ENCODE peak calls at places on chromosomes 11 and 22, in seven cellular contexts. R, S, E, P, L, M and B are unnamed samples.

GRCh38 chr11:76577921-76578654 is 92.5 kb downstream of the LRRC32 start:
- DNase-seq in R (peak), M (no peak), L (no peak), S (no peak), P (no peak), E (no peak), B (no peak)

GRCh38 chr11:118342503-118343161 is at the start of gene CD3D:
- DNase-seq in R (no peak), M (peak), E (no peak), L (no peak), P (no peak), S (no peak), B (no peak)

GRCh38 chr22:46547179-46547882 is 9.9 kb upstream of the CELSR1 start:
- DNase-seq in E (no peak), P (peak), R (no peak), L (peak), S (no peak), M (no peak), B (no peak)

GRCh38 chr22:30121988-30122387 is 41.7 kb downstream of the HORMAD2 start:
- DNase-seq in P (no peak), L (no peak), M (no peak), S (no peak), R (no peak), E (no peak), B (no peak)

GRCh38 chr11:15034687-15035267 is 38.6 kb upstream of the CALCB start:
- DNase-seq in L (no peak), S (no peak), M (no peak), P (no peak), E (no peak), R (no peak), B (no peak)

GRCh38 chr11:498297-499181 is 8.5 kb downstream of the RNH1 start:
- DNase-seq in S (no peak), L (no peak), E (no peak), M (no peak), R (no peak), P (no peak), B (no peak)

GRCh38 chr22:48819991-48820390 is 1007.7 kb downstream of the BRD1 start:
- DNase-seq in L (no peak), M (no peak), S (no peak), E (no peak), R (no peak), P (no peak), B (no peak)

GRCh38 chr11:71995726-71996291 is 2.9 kb upstream of the IL18BP start:
- DNase-seq in R (no peak), L (no peak), S (no peak), P (no peak), E (no peak), M (no peak), B (no peak)

GRCh38 chr11:26580929-26581328 is 8.9 kb upstream of the MUC15 start:
- DNase-seq in P (peak), R (no peak), L (no peak), M (no peak), E (peak), S (no peak), B (peak)

GRCh38 chr11:47366020-47366490 is 12.3 kb downstream of the SPI1 start:
- DNase-seq in P (no peak), M (no peak), E (no peak), L (no peak), S (no peak), R (no peak), B (no peak)

GRCh38 chr11:47373876-47374820 is 4.2 kb downstream of the SPI1 start:
- DNase-seq in R (peak), E (peak), M (peak), S (peak), L (peak), P (peak), B (no peak)

GRCh38 chr11:47375020-47375419 is 3.3 kb downstream of the SPI1 start:
- DNase-seq in R (no peak), P (no peak), M (no peak), S (no peak), L (no peak), E (no peak), B (no peak)

GRCh38 chr11:47372422-47372821 is 5.9 kb downstream of the SPI1 start:
- DNase-seq in R (no peak), P (no peak), M (no peak), S (no peak), E (no peak), L (no peak), B (no peak)

GRCh38 chr11:47369676-47370075 is 8.7 kb downstream of the SPI1 start:
- DNase-seq in E (no peak), R (no peak), P (no peak), L (no peak), M (no peak), S (no peak), B (no peak)
- H3K4me3 ChIP-seq in E (no peak), R (no peak), P (no peak), L (no peak), M (no peak), S (no peak), B (no peak)

GRCh38 chr11:2816941-2817421 is 68.6 kb downstream of the CDKN1C start:
- DNase-seq in P (peak), S (no peak), E (peak), R (no peak), M (no peak), L (peak), B (no peak)
- H3K4me3 ChIP-seq in P (no peak), S (no peak), E (no peak), R (no peak), M (no peak), L (no peak), B (no peak)

GRCh38 chr11:122976734-122977454 is 4.7 kb downstream of the BSX start:
- DNase-seq in R (peak), S (no peak), E (no peak), M (no peak), L (no peak), P (no peak), B (no peak)

GRCh38 chr11:122979103-122979814 is 2.4 kb downstream of the BSX start:
- DNase-seq in L (no peak), E (no peak), M (no peak), R (no peak), P (no peak), S (no peak), B (no peak)

GRCh38 chr11:122977455-122978302 is 4.0 kb downstream of the BSX start:
- DNase-seq in M (no peak), R (no peak), E (no peak), S (no peak), L (no peak), P (no peak), B (no peak)

GRCh38 chr11:122978303-122978620 is 3.4 kb downstream of the BSX start:
- DNase-seq in E (no peak), S (no peak), P (no peak), M (no peak), R (no peak), L (no peak), B (no peak)

DNA sequence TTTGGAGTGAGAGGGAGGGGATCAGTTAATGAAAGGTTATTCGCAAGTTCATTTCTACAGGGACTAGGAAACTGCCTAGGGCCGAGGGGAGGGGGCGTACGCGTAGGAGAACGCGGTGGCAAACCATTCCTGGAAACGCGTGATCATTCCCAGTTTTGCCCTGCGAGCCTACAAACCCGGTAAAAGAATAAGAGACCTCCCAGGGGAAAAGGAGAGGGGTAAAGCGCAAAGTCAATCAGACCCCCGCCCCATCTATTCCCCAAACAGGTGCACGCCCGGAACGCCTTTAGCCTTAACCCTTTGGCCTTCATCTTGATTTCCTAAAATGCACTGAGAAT is 5.3 kb downstream of the BSX start:
- DNase-seq in R (no peak), P (no peak), S (no peak), M (no peak), L (no peak), E (no peak), B (no peak)
- H3K4me3 ChIP-seq in R (peak), P (no peak), S (no peak), M (no peak), L (no peak), E (no peak), B (no peak)

DNA sequence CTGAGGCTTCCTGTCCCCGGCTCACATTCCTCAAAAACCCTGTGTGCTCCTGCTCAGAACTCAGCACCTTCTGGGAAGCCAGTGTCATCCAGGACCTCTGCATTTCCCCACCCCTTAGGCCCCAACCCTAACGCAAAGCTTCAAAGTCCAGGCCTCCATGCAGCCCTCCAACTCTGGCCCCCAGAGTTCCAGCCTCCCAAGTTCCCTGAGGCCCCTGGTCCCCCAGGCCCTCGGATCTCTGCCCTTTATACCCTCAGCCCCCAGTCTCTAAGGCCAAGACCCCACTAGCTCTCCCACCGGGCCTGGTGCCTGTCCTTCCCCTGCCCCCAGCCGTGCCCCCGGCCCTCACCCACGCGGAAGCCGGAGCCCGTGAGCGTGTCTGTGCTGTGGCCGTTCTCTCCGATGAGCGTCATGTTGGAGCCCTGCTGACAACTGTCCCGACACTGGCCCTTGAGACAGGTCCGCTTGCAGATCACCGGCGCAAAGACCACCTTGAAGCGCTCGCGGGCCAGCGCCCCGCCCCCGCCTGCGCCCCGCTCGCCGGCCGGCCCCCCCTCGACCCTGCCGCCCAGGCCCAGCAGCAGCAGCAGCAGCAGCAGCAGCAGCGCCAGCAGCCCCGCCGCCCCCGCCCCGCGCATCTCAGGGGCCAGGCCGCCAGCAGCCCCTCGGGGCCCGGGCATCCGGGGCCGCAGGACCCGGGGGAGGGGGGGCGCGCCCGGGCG is 718 bp downstream of the LTBP3 start:
- DNase-seq in R (no peak), S (no peak), L (no peak), M (peak), E (no peak), P (peak), B (no peak)
- H3K4me3 ChIP-seq in R (peak), S (no peak), L (peak), M (peak), E (peak), P (peak), B (peak)

DNA sequence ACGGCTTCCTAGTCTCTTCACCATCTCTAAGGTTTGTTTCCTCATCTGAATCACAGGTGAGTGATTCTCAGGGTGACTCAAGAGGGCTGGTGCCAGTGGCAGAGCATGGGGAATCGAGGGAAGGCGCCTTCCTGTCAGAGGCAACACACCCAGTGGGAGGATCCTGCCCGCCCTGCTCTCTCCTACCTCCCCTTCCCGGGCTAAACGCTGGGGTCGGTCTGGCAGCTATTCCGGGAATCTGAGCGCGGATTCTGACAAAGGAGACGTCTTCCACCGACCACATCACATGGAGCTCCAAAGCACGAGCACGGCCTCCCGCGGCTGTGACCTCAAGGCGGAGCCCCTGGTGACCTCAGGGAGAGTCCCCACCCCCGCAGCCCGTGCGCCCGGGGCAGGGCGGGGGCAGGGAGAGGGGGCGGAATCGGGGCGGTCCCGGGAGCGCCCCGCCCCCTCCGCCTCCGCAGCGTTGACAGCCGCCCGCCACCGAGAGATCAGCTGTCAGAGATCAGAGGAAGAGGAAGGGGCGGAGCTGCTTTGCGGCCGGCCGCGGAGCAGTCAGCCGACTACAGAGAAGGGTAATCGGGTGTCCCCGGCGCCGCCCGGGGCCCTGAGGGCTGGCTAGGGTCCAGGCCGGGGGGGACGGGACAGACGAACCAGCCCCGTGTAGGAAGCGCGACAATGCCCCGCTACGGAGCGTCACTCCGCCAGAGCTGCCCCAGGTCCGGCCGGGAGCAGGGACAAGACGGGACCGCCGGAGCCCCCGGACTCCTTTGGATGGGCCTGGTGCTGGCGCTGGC is at the start of gene SMPD1:
- DNase-seq in S (peak), M (peak), R (peak), L (peak), P (peak), E (peak), B (peak)
- H3K4me3 ChIP-seq in S (peak), M (peak), R (peak), L (peak), P (peak), E (peak), B (peak)

DNA sequence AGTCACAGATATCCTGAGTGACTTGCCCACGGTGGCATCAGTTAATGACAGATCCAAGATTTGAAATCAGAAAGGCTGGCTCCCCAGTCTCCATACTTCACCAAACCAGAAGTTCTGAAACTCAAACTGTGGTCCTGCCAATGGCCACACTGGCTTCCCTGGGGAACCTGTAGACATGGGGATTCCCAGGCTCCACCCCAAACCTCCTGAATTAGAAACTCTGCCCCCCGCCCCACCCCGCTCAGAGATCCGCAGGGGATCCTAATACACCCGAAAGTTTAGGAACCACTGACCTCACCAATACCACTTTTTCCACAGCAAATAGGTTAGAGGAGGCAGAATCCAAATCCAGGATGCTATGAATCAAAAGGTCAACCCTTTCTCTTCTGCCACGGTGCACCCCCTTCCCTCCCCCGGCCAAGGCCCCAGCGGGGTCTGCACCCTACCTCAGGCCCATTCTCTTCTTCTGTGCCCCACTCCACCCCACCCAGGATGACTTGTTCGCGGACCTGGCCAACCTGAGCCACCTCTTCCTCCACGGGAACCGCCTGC is 15.4 kb downstream of the RTN4RL2 start:
- DNase-seq in P (no peak), S (no peak), L (no peak), M (no peak), E (no peak), R (no peak), B (no peak)
- H3K4me3 ChIP-seq in P (peak), S (no peak), L (no peak), M (no peak), E (peak), R (no peak), B (peak)